ENCODE peak calls at places on chromosomes 3 and 15, in six cellular contexts. A, M, N, G, T and L are unnamed samples.

GRCh38 chr3:24128195-24129005 is 183.3 kb downstream of the NR1D2 start:
- DNase-seq in A (no peak), M (no peak), N (no peak), G (peak; percentile 8), T (no peak), L (no peak)

GRCh38 chr3:108073712-108074431 is 17.0 kb downstream of the CD47 start:
- DNase-seq in A (no peak), M (no peak), N (no peak), G (no peak), T (no peak), L (no peak)

GRCh38 chr3:11530153-11530721 is 113.5 kb downstream of the VGLL4 start:
- DNase-seq in A (no peak), M (no peak), N (no peak), G (no peak), T (no peak), L (no peak)

GRCh38 chr3:54213910-54214309 is 91.6 kb downstream of the CACNA2D3 start:
- DNase-seq in A (no peak), M (no peak), N (no peak), G (no peak), T (no peak), L (no peak)

GRCh38 chr3:171458056-171458856 is 1.9 kb downstream of the TNIK start:
- DNase-seq in A (no peak), M (no peak), N (peak; percentile 36), G (no peak), T (no peak), L (no peak)

GRCh38 chr15:95235033-95235432 is 1003.7 kb downstream of the MCTP2 start:
- DNase-seq in A (no peak), M (no peak), N (no peak), G (no peak), T (no peak), L (no peak)

GRCh38 chr3:197547206-197547605 is 8.6 kb downstream of the BDH1 start:
- DNase-seq in A (peak; percentile 30), M (no peak), N (no peak), G (no peak), T (no peak), L (no peak)

GRCh38 chr3:75906555-75907112 is 121.3 kb upstream of the ZNF717 start:
- DNase-seq in A (peak; percentile 90), M (peak; percentile 73), N (no peak), G (no peak), T (no peak), L (peak; percentile 84)

GRCh38 chr3:15206662-15207576 is 873 bp downstream of the CAPN7 start:
- DNase-seq in A (no peak), M (peak; percentile 80), N (peak; percentile 66), G (no peak), T (no peak), L (no peak)

GRCh38 chr3:3799173-3800075 is at the start of gene LRRN1:
- DNase-seq in A (peak; percentile 90), M (peak; percentile 89), N (no peak), G (no peak), T (no peak), L (peak; percentile 94)

GRCh38 chr3:107285197-107285596 is 92.0 kb upstream of the CCDC54 start:
- DNase-seq in A (no peak), M (no peak), N (no peak), G (no peak), T (no peak), L (no peak)

GRCh38 chr3:131812433-131812832 is 222.4 kb downstream of the CPNE4 start:
- DNase-seq in A (no peak), M (no peak), N (no peak), G (no peak), T (no peak), L (no peak)

GRCh38 chr3:13011369-13012227 is 61.6 kb downstream of the IQSEC1 start:
- DNase-seq in A (no peak), M (no peak), N (peak; percentile 93), G (no peak), T (no peak), L (no peak)

GRCh38 chr3:9064853-9065252 is 101.6 kb upstream of the RAD18 start:
- DNase-seq in A (no peak), M (no peak), N (no peak), G (no peak), T (no peak), L (peak; percentile 75)

GRCh38 chr3:27695636-27696035 is 26.5 kb downstream of the EOMES start:
- DNase-seq in A (no peak), M (no peak), N (no peak), G (no peak), T (no peak), L (no peak)

GRCh38 chr3:183122257-183122932 is 23.1 kb upstream of the MCCC1 start:
- DNase-seq in A (no peak), M (no peak), N (peak; percentile 58), G (peak; percentile 38), T (no peak), L (no peak)

GRCh38 chr15:78810377-78811123 is 714 bp downstream of the ADAMTS7 start:
- DNase-seq in A (peak; percentile 40), M (peak; percentile 72), N (peak; percentile 54), G (no peak), T (no peak), L (peak; percentile 64)

GRCh38 chr3:126542340-126543241 is 16.1 kb downstream of the C3orf22 start:
- DNase-seq in A (peak; percentile 5), M (peak; percentile 64), N (no peak), G (no peak), T (no peak), L (peak; percentile 10)

GRCh38 chr3:53175613-53176537 is 14.9 kb downstream of the PRKCD start:
- DNase-seq in A (no peak), M (no peak), N (no peak), G (no peak), T (no peak), L (peak; percentile 44)
- TF ChIP-seq CTCF in A (no peak), M (no peak), N (no peak), G (no peak), T (no peak), L (no peak)

GRCh38 chr3:32403663-32404062 is 12.0 kb downstream of the CMTM7 start:
- DNase-seq in A (no peak), M (no peak), N (no peak), G (no peak), T (no peak), L (no peak)
- TF ChIP-seq CTCF in A (no peak), M (no peak), N (no peak), G (no peak), T (no peak), L (no peak)

GRCh38 chr3:16249336-16249735 is 15.4 kb downstream of the DPH3 start:
- DNase-seq in A (peak; percentile 64), M (no peak), N (peak; percentile 51), G (peak; percentile 43), T (no peak), L (peak; percentile 60)
- TF ChIP-seq CTCF in A (peak; percentile 77), M (peak; percentile 66), N (peak; percentile 61), G (peak; percentile 78), T (no peak), L (peak; percentile 47)

DNA sequence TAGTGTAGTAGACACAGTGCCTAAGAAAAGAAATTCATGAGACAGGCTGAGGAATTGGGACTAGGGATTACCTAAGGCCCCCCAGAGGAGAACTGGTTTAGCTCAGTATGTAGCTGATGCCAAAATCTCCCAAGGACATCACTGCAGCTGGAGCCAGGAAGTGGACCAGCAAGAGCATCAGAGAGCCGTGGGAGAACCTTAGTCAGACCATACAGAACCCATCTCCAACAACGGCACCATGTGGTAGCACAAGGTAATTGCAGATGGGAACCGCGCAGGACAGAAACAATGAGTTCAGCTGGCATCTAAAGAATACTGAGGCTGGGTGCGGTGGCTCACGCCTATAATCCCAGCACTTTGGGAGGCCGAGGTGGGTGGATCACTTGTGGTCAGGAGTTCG is 81.7 kb downstream of the WNT5A start:
- DNase-seq in A (peak; percentile 69), M (no peak), N (peak; percentile 25), G (no peak), T (no peak), L (peak; percentile 46)
- TF ChIP-seq CTCF in A (peak; percentile 80), M (peak; percentile 59), N (peak; percentile 46), G (no peak), T (no peak), L (peak; percentile 41)

DNA sequence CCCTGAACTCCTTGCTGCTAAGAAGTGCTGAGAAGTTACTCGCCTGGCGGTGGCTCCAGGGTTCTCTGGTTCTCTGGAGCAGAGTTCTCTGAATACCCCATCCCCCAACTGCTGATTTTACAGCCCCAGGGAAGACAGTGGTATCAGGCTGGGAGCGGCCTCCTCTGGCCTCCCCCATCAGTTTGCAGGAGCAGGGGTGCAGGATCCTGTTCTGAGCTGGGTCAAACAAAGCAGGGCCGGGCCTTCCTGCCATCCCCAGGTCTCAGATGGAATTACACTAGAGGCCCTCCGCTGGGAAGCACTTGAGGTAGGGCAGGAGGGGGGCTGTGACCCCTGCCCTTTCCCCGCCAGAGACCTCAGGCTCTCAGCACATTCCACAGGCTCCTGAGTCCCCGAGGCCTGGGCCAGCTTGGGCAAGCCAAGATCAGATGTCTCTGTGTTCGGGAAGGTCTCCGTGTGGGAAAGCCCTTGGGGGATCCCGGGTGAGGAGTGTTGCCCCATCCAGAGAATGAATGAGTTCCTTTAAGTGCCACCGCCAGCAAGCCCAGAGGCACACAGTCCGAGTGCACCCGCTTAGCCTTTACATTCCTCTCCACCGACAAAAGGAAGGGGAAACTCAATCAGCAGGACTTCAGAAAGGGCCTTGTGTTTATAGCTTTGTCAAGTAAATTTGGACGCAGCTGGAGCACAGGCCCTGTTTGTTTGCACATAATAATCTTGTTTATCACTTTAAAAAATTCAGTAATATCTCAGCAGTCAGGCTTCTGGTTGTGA is 150.0 kb downstream of the LRRK1 start:
- DNase-seq in A (no peak), M (no peak), N (no peak), G (no peak), T (no peak), L (peak; percentile 63)
- TF ChIP-seq CTCF in A (peak; percentile 8), M (peak; percentile 68), N (no peak), G (no peak), T (no peak), L (peak; percentile 35)

DNA sequence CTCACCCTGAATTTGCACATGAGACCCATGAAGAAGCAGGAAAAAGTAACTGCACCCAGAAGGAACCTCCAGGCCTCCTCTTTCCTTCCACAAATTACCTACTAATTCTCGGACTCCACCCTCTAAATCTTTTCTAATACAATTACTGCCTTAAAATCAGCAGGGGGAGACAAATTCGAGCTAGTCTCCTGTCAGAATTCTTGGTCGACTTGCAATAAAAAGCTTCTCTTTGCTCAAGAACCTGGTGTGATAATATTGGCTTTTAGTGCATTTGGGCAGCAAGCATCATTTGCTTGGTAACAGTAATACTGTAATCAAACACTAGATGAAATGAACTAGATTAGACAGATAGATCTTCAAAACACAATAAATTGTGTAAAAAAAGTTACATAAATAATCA is 281.9 kb downstream of the RAP2B start:
- DNase-seq in A (no peak), M (no peak), N (peak; percentile 25), G (peak; percentile 10), T (no peak), L (no peak)
- TF ChIP-seq CTCF in A (no peak), M (peak; percentile 29), N (no peak), G (peak; percentile 18), T (no peak), L (no peak)

GRCh38 chr3:18998069-18998468 is 150.2 kb upstream of the KCNH8 start:
- DNase-seq in A (no peak), M (no peak), N (no peak), G (no peak), T (no peak), L (no peak)
- TF ChIP-seq CTCF in A (no peak), M (no peak), N (no peak), G (no peak), T (no peak), L (no peak)

DNA sequence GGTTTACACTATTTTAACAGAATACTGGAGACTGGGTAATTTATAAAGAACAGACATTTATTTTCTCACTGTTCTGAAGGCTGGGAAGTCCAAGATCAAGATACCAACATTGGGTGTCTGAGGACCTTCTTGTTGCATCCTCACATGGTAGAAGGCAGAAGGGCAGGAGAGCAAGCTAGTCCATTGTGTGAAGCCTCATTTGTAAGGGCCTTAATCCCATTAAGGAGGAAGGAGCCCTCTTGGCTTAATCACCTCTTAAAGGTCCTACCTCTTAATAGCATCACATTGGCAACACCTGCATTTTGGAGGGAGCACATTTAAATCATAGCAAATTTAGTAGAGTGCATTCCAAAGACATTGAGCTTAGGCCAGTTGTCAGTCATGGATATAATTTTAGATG is 26.2 kb downstream of the UBE2Q2 start:
- DNase-seq in A (peak; percentile 14), M (no peak), N (no peak), G (no peak), T (no peak), L (no peak)
- TF ChIP-seq CTCF in A (no peak), M (no peak), N (no peak), G (no peak), T (no peak), L (no peak)